ENCODE peak calls at places on chromosomes 7 and 10, in six cellular contexts. N, W, B, M, J and X are unnamed samples.

GRCh38 chr10:31062856-31063255 is 31.2 kb upstream of the ZNF438 start:
- DNase-seq in W (no peak), M (no peak), N (no peak), B (no peak), J (no peak), X (no peak)

GRCh38 chr10:3658766-3659165 is 126.2 kb downstream of the KLF6 start:
- DNase-seq in J (no peak), N (no peak), W (no peak), B (peak), M (no peak), X (no peak)

GRCh38 chr10:47173929-47174442 is 126.0 kb upstream of the GDF10 start:
- DNase-seq in N (no peak), M (no peak), B (no peak), W (no peak), J (no peak), X (no peak)

GRCh38 chr7:88826222-88826621 is 30.7 kb upstream of the TEX47 start:
- DNase-seq in B (no peak), W (no peak), J (no peak), M (no peak), N (no peak), X (no peak)

GRCh38 chr7:107610353-107610752 is 30.3 kb downstream of the BCAP29 start:
- DNase-seq in B (no peak), J (no peak), M (no peak), N (no peak), W (no peak), X (no peak)

GRCh38 chr7:48154792-48155413 is 16.4 kb upstream of the ABCA13 start:
- DNase-seq in M (peak), W (no peak), N (peak), J (no peak), B (peak), X (no peak)

GRCh38 chr7:140273417-140273816 is 96.6 kb upstream of the KDM7A start:
- DNase-seq in N (no peak), W (no peak), M (no peak), B (no peak), J (no peak), X (no peak)

GRCh38 chr7:17239683-17240521 is 58.5 kb upstream of the AHR start:
- DNase-seq in J (no peak), W (no peak), N (peak), B (no peak), M (no peak), X (no peak)

GRCh38 chr7:18356195-18356645 is 139.3 kb upstream of the HDAC9 start:
- DNase-seq in B (peak), J (no peak), M (no peak), W (peak), N (peak), X (no peak)

GRCh38 chr7:136807598-136807997 is 60.9 kb upstream of the CHRM2 start:
- DNase-seq in B (peak), W (no peak), N (peak), J (no peak), M (no peak), X (no peak)